ENCODE peak calls at places on chromosomes 12 and 14, in ten cellular contexts. Y, W, I, V, B, Q, D, L, X and F are unnamed samples.

GRCh38 chr12:124862768-124863408 is 776 bp downstream of the SCARB1 start:
- DNase-seq in X (no peak), L (no peak), Q (peak), I (no peak), B (no peak), V (no peak), W (no peak), D (no peak), Y (no peak), F (no peak)

GRCh38 chr12:7716391-7716790 is 5.2 kb downstream of the DPPA3 start:
- DNase-seq in D (no peak), V (no peak), Q (no peak), L (no peak), W (no peak), X (no peak), Y (peak), I (no peak), B (no peak), F (no peak)

GRCh38 chr14:95993768-95994592 is 45.2 kb upstream of the C14orf132 start:
- DNase-seq in Y (peak), B (peak), D (no peak), X (no peak), W (peak), L (peak), I (peak), V (peak), Q (peak), F (peak)

GRCh38 chr12:115506822-115507629 is 770.5 kb downstream of the MED13L start:
- DNase-seq in V (no peak), D (no peak), X (no peak), W (no peak), I (no peak), Q (no peak), B (no peak), L (no peak), Y (no peak), F (no peak)

GRCh38 chr12:10191865-10192264 is 13.0 kb downstream of the TMEM52B start:
- DNase-seq in I (peak), V (peak), Q (peak), D (no peak), Y (no peak), L (no peak), W (no peak), B (no peak), X (no peak), F (no peak)

GRCh38 chr14:34610101-34610500 is 19.8 kb downstream of the SNX6 start:
- DNase-seq in B (no peak), L (no peak), X (no peak), I (no peak), Y (no peak), W (no peak), V (no peak), Q (no peak), D (no peak), F (no peak)

GRCh38 chr12:1595690-1596347 is 1.4 kb upstream of the FBXL14 start:
- DNase-seq in L (no peak), X (no peak), D (no peak), W (no peak), I (no peak), Q (peak), B (no peak), Y (no peak), V (no peak), F (no peak)

GRCh38 chr14:104096751-104097700 is 11.5 kb downstream of the ASPG start:
- DNase-seq in X (peak), Y (no peak), L (no peak), V (no peak), D (no peak), B (no peak), Q (peak), I (no peak), W (no peak), F (no peak)

GRCh38 chr12:103924761-103925641 is 5.2 kb upstream of the HSP90B1 start:
- DNase-seq in X (no peak), B (peak), I (peak), D (no peak), Q (peak), L (no peak), W (peak), V (peak), Y (peak), F (no peak)

GRCh38 chr14:92759300-92759678 is 10.9 kb upstream of the LGMN start:
- DNase-seq in Q (no peak), V (peak), L (no peak), W (no peak), X (no peak), Y (no peak), D (no peak), I (no peak), B (no peak), F (peak)

GRCh38 chr12:117045175-117045997 is 53.8 kb downstream of the TESC start:
- DNase-seq in I (no peak), L (no peak), V (no peak), D (no peak), X (no peak), Q (no peak), B (no peak), W (no peak), Y (no peak), F (no peak)

GRCh38 chr12:12474931-12475485 is 87.7 kb downstream of the DUSP16 start:
- DNase-seq in V (no peak), Y (no peak), B (no peak), X (no peak), D (no peak), L (peak), I (no peak), W (no peak), Q (no peak), F (no peak)

GRCh38 chr12:110102255-110102654 is 21.9 kb upstream of the IFT81 start:
- DNase-seq in B (no peak), Q (peak), Y (peak), W (peak), V (peak), I (peak), X (peak), L (no peak), D (no peak), F (peak)

GRCh38 chr12:94761559-94761958 is 111.2 kb upstream of the TMCC3 start:
- DNase-seq in Y (peak), B (peak), Q (peak), L (no peak), V (peak), I (peak), X (no peak), D (no peak), W (peak), F (no peak)

GRCh38 chr14:76181546-76181945 is 29.8 kb downstream of the GPATCH2L start:
- DNase-seq in V (peak), Q (peak), I (no peak), B (no peak), Y (no peak), D (no peak), X (no peak), W (no peak), L (no peak), F (no peak)

GRCh38 chr12:106039242-106039641 is 99.5 kb downstream of the NUAK1 start:
- DNase-seq in Y (no peak), I (no peak), X (no peak), D (no peak), L (no peak), W (no peak), Q (no peak), V (no peak), B (no peak), F (no peak)

GRCh38 chr14:32675433-32675832 is 263.2 kb upstream of the NPAS3 start:
- DNase-seq in B (no peak), Q (no peak), L (no peak), X (no peak), Y (no peak), W (no peak), D (no peak), V (no peak), I (no peak), F (no peak)

GRCh38 chr14:102776761-102777710 is at the start of gene TRAF3:
- DNase-seq in B (no peak), W (peak), I (peak), V (peak), Y (no peak), L (peak), D (peak), X (peak), Q (peak), F (peak)

GRCh38 chr14:78399316-78399889 is 229.2 kb downstream of the NRXN3 start:
- DNase-seq in X (no peak), I (peak), L (no peak), B (no peak), V (no peak), Y (no peak), D (no peak), Q (peak), W (no peak), F (no peak)

GRCh38 chr14:104600141-104600643 is 4.4 kb downstream of the TMEM179 start:
- DNase-seq in B (no peak), Y (no peak), W (no peak), X (no peak), I (no peak), V (no peak), L (no peak), Q (no peak), D (no peak), F (no peak)

GRCh38 chr14:51895425-51895824 is 35.0 kb downstream of the GNG2 start:
- DNase-seq in V (no peak), B (no peak), W (no peak), L (no peak), Y (no peak), I (no peak), Q (no peak), X (no peak), D (no peak), F (no peak)

GRCh38 chr12:46406352-46407027 is 33.9 kb upstream of the SLC38A2 start:
- DNase-seq in X (no peak), Q (no peak), Y (no peak), I (no peak), D (no peak), V (peak), W (no peak), B (no peak), L (no peak), F (no peak)

GRCh38 chr12:69908208-69908607 is 83.2 kb downstream of the MYRFL start:
- DNase-seq in B (no peak), L (no peak), I (no peak), D (no peak), Q (no peak), V (peak), W (no peak), Y (no peak), X (no peak), F (no peak)

GRCh38 chr12:90305379-90305778 is 596.7 kb upstream of the ATP2B1 start:
- DNase-seq in D (no peak), V (no peak), X (no peak), Q (no peak), Y (peak), W (no peak), L (no peak), B (no peak), I (no peak), F (no peak)

GRCh38 chr14:67999693-68000384 is 180.3 kb downstream of the RAD51B start:
- DNase-seq in D (no peak), V (peak), I (peak), B (peak), Q (peak), Y (peak), W (no peak), L (no peak), X (no peak), F (no peak)

GRCh38 chr14:69156224-69156623 is 3.3 kb upstream of the DCAF5 start:
- DNase-seq in Y (no peak), Q (no peak), X (no peak), B (no peak), W (no peak), I (no peak), L (no peak), D (no peak), V (no peak), F (no peak)

GRCh38 chr12:29320295-29321090 is 60.5 kb downstream of the ERGIC2 start:
- DNase-seq in X (no peak), L (no peak), I (peak), Y (no peak), W (peak), B (peak), D (no peak), V (peak), Q (peak), F (no peak)

GRCh38 chr14:48111151-48111550 is 435.7 kb upstream of the MDGA2 start:
- DNase-seq in L (no peak), B (no peak), Y (no peak), X (no peak), V (no peak), D (no peak), Q (no peak), W (no peak), I (no peak), F (no peak)

GRCh38 chr14:52033131-52033642 is 35.7 kb downstream of the NID2 start:
- DNase-seq in Y (no peak), V (peak), L (no peak), X (no peak), W (peak), I (peak), D (no peak), Q (peak), B (peak), F (no peak)